ENCODE peak calls at places on chromosomes 2 and 18, in four cellular contexts. T, G, J and E are unnamed samples.

GRCh38 chr2:172436889-172437288 is 9.5 kb downstream of the ITGA6 start:
- DNase-seq in G (peak), T (no peak), J (no peak), E (peak)

GRCh38 chr2:118492335-118492734 is 355.1 kb downstream of the EN1 start:
- DNase-seq in G (peak), J (peak), T (no peak), E (no peak)

GRCh38 chr2:176494949-176495353 is 225.7 kb downstream of the MTX2 start:
- DNase-seq in J (no peak), T (peak), G (no peak), E (no peak)

GRCh38 chr2:239546541-239546940 is 145.7 kb upstream of the HDAC4 start:
- DNase-seq in T (no peak), G (no peak), J (no peak), E (no peak)

GRCh38 chr2:48693066-48693465 is 62.5 kb downstream of the LHCGR start:
- DNase-seq in T (peak), G (no peak), J (no peak), E (no peak)

GRCh38 chr2:97718051-97718882 is 4.9 kb downstream of the ZAP70 start:
- DNase-seq in T (no peak), G (no peak), J (no peak), E (no peak)

GRCh38 chr18:54958711-54959625 is at the start of gene CCDC68:
- DNase-seq in J (no peak), T (peak), G (no peak), E (no peak)

GRCh38 chr2:55230551-55230950 is 1.5 kb downstream of the CLHC1 start:
- DNase-seq in T (no peak), G (no peak), J (no peak), E (no peak)

GRCh38 chr2:159938375-159938774 is 124.0 kb downstream of the PLA2R1 start:
- DNase-seq in G (no peak), J (no peak), T (no peak), E (no peak)

GRCh38 chr2:238286987-238287386 is 1.4 kb downstream of the PER2 start:
- DNase-seq in J (peak), T (peak), G (no peak), E (no peak)

GRCh38 chr18:63869851-63870250 is 17.7 kb upstream of the SERPINB2 start:
- DNase-seq in G (peak), T (peak), J (no peak), E (no peak)

GRCh38 chr2:170886391-170886790 is 42.7 kb upstream of the GORASP2 start:
- DNase-seq in G (peak), J (peak), T (peak), E (peak)

GRCh38 chr2:65576861-65577601 is 144.6 kb upstream of the SPRED2 start:
- DNase-seq in G (peak), T (peak), J (peak), E (peak)

GRCh38 chr2:112181571-112182290 is 43.5 kb downstream of the FBLN7 start:
- DNase-seq in G (no peak), J (no peak), T (no peak), E (no peak)

GRCh38 chr2:128259585-128259984 is 59.1 kb downstream of the HS6ST1 start:
- DNase-seq in J (no peak), G (no peak), T (no peak), E (no peak)

GRCh38 chr2:75787532-75788132 is 76.9 kb upstream of the GCFC2 start:
- DNase-seq in J (peak), G (peak), T (peak), E (no peak)

GRCh38 chr2:222232846-222233245 is 66.0 kb downstream of the PAX3 start:
- DNase-seq in G (no peak), T (no peak), J (no peak), E (no peak)

GRCh38 chr2:17918789-17919188 is 40.3 kb downstream of the KCNS3 start:
- DNase-seq in J (peak), T (no peak), G (no peak), E (no peak)

GRCh38 chr18:54924948-54925347 is 34.3 kb downstream of the CCDC68 start:
- DNase-seq in T (peak), G (peak), J (no peak), E (no peak)

GRCh38 chr2:3125761-3126130 is 251.9 kb downstream of the EIPR1 start:
- DNase-seq in G (no peak), T (no peak), J (no peak), E (no peak)

GRCh38 chr2:26722911-26723310 is 30.4 kb downstream of the KCNK3 start:
- DNase-seq in T (no peak), J (no peak), G (no peak), E (no peak)

GRCh38 chr2:26718949-26719686 is 26.6 kb downstream of the KCNK3 start:
- DNase-seq in J (no peak), T (no peak), G (no peak), E (no peak)

GRCh38 chr2:26722328-26722727 is 29.8 kb downstream of the KCNK3 start:
- DNase-seq in G (no peak), T (no peak), J (no peak), E (no peak)

GRCh38 chr2:26721267-26722032 is 28.9 kb downstream of the KCNK3 start:
- DNase-seq in G (no peak), J (no peak), T (no peak), E (no peak)

DNA sequence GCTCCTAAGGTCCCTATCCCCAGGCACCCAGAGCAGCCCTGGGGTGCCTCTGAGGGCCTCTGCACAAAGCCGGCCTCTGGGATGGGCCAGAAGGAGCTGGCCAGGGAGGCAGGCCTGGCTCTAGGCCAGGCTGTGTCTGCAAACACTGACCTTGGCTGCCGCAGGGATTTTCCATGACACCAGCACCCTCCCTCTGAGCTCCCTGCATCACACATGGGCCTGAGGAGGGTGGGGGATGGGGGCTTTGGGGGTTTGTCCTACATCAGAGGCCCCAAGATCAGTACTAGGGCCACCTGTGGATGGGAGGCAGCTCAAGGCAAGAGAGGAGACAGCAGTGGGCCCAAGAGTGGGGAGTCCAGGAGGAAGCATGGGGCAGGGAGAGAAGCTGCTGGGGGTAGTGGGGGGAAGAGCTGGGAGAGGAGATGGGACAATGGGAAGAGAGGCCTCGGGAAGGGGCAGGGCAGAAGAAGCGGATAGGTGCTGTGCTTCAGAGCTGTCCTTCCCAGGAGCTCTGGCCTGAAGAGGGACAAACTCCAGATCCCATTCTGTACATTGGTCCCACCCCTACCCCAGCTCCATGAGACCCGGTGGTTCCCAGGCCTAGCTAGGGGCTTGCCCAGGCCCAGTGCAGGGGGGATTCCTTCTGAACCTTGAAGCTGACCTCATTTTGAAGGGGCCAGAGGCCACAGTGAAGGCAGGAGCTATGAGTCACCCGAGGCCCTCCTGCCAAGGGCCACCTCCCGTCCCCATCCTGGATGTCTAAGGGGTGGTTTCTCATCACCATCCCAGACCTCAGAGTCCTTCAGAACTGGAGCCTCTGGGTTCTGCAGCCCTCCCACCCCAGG is 28.0 kb downstream of the KCNK3 start:
- DNase-seq in T (peak), G (peak), J (peak), E (no peak)
- H3K9ac ChIP-seq in T (peak), G (no peak), J (peak), E (no peak)

DNA sequence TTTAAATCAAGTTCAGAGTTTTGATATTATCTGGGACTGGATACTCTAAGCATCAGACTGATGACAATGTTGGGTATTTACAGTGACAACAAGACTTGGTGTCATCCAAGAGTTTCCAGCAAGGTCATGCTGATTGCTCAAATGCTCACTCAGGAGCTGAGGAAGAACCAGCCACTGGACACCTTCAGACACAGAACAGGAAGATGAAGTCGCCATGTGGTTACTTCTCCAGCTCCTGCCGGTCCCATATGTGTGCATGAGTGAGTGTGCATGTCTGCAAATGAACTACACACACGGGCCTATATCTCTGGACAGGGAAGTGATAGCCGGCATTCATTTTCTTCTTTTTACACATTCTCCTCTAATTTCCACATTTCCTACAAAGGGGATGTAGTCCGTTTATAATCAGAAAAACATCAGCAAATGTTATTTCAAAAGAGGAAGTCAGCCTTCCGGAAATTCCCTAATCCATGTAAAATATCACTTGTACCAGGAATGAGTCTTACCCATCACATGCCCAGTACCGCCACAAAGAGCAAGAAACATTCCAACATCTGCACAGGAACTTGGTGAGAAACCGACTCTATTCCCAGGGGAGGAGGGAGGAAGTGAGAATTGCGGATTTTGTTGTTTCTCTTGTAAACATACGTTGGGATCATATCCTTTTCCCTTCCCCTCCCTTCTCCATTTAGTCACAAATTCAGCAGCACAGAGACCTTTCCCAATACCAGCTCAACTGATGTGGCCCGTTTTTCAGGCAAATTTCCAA is 10.8 kb downstream of the RFX8 start:
- DNase-seq in G (no peak), J (peak), T (peak), E (no peak)
- H3K9ac ChIP-seq in G (no peak), J (peak), T (peak), E (no peak)

GRCh38 chr2:10529611-10530010 is 81.5 kb upstream of the ODC1 start:
- DNase-seq in T (no peak), G (no peak), J (no peak), E (no peak)
- H3K9ac ChIP-seq in T (no peak), G (no peak), J (no peak), E (no peak)

DNA sequence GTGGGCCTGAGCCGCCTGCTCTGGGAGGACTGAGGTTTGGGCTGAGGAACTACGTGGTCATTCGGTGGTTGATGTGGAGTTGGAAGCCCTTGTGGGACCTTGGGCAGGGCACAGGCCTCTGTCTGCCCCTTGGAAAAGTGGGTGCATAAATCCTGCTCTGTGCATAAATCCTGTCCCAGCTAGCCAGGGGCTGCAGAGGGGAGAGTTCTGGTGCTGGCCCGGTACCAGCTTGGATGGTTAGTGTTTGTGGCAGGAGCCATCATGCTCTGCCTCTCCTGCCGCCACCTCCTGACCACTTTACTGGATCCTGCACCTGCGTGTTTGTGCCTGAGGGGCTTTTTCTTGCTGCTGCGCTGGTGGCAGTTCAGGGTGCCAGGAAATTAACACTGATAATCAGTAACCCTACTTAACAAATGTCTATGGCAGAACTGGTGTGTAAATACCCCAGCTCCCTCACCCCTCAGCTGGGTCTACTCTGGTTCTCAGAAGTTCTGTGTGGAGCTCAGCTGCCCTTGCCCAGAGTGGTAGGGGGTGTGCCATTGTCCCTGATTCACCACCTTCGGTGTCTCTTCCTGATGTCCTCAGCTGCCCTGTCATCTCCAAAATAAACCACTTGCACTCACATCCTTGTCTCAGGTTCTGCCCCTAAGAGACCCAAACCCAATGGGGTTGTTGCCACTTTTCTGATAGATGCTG is 156.8 kb downstream of the GLI2 start:
- DNase-seq in G (no peak), T (no peak), J (no peak), E (no peak)
- H3K9ac ChIP-seq in G (no peak), T (no peak), J (no peak), E (no peak)

GRCh38 chr2:197304556-197305011 is 6.0 kb downstream of the ANKRD44 start:
- DNase-seq in T (no peak), G (no peak), J (no peak), E (no peak)
- H3K9ac ChIP-seq in T (no peak), G (no peak), J (no peak), E (no peak)